ENCODE peak calls at places on chromosomes 5 and 9, in seven cellular contexts. F, X, V, A, N, E and Y are unnamed samples.

GRCh38 chr5:151773979-151774378 is 2.2 kb downstream of the G3BP1 start:
- DNase-seq in F (no peak), X (no peak), V (no peak), A (no peak), N (no peak), E (no peak), Y (no peak)

GRCh38 chr9:108994695-108995094 is 18.6 kb downstream of the CTNNAL1 start:
- DNase-seq in F (no peak), X (peak; percentile 45), V (peak; percentile 38), A (peak; percentile 58), N (peak; percentile 53), E (no peak), Y (no peak)

GRCh38 chr9:127283917-127284316 is 19.3 kb downstream of the GARNL3 start:
- DNase-seq in F (no peak), X (peak; percentile 48), V (no peak), A (peak; percentile 51), N (peak; percentile 59), E (no peak), Y (no peak)

GRCh38 chr5:65926276-65926761 is at the start of gene ERBIN:
- DNase-seq in F (peak; percentile 80), X (peak; percentile 83), V (peak; percentile 82), A (peak; percentile 82), N (peak; percentile 88), E (peak; percentile 74), Y (peak; percentile 89)

GRCh38 chr5:124538931-124539330 is 207.5 kb downstream of the ZNF608 start:
- DNase-seq in F (no peak), X (no peak), V (no peak), A (no peak), N (no peak), E (no peak), Y (no peak)

GRCh38 chr9:17082343-17082742 is 52.5 kb upstream of the CNTLN start:
- DNase-seq in F (no peak), X (no peak), V (no peak), A (peak; percentile 60), N (no peak), E (no peak), Y (no peak)

GRCh38 chr5:57825026-57825683 is 342.5 kb upstream of the ACTBL2 start:
- DNase-seq in F (no peak), X (no peak), V (no peak), A (peak; percentile 88), N (no peak), E (no peak), Y (no peak)

GRCh38 chr5:137995077-137995746 is 37.7 kb downstream of the FAM13B start:
- DNase-seq in F (no peak), X (no peak), V (no peak), A (peak; percentile 60), N (no peak), E (no peak), Y (no peak)

GRCh38 chr9:77933976-77934375 is 97.6 kb downstream of the GNAQ start:
- DNase-seq in F (no peak), X (no peak), V (no peak), A (no peak), N (no peak), E (no peak), Y (no peak)

GRCh38 chr9:19701274-19701673 is 87.6 kb downstream of the SLC24A2 start:
- DNase-seq in F (no peak), X (no peak), V (no peak), A (no peak), N (no peak), E (no peak), Y (no peak)

GRCh38 chr5:953535-954449 is 54.8 kb upstream of the NKD2 start:
- DNase-seq in F (no peak), X (no peak), V (no peak), A (no peak), N (no peak), E (no peak), Y (peak; percentile 31)

GRCh38 chr9:88781500-88782391 is 209.5 kb upstream of the S1PR3 start:
- DNase-seq in F (no peak), X (peak; percentile 56), V (peak; percentile 33), A (peak; percentile 74), N (no peak), E (no peak), Y (no peak)

GRCh38 chr5:170278611-170279500 is 18.7 kb downstream of the LCP2 start:
- DNase-seq in F (no peak), X (peak; percentile 29), V (peak; percentile 46), A (no peak), N (peak; percentile 62), E (peak; percentile 44), Y (peak; percentile 70)

GRCh38 chr9:78261403-78262001 is 25.6 kb downstream of the CEP78 start:
- DNase-seq in F (no peak), X (no peak), V (no peak), A (peak; percentile 55), N (no peak), E (no peak), Y (no peak)

GRCh38 chr5:178180141-178180863 is 6.9 kb downstream of the GMCL2 start:
- DNase-seq in F (no peak), X (no peak), V (no peak), A (no peak), N (no peak), E (no peak), Y (no peak)

GRCh38 chr9:120210301-120210700 is 369.7 kb downstream of the CDK5RAP2 start:
- DNase-seq in F (no peak), X (no peak), V (no peak), A (no peak), N (no peak), E (no peak), Y (no peak)

GRCh38 chr9:32500768-32501167 is 25.2 kb downstream of the RIGI start:
- DNase-seq in F (no peak), X (no peak), V (no peak), A (peak; percentile 46), N (no peak), E (no peak), Y (no peak)

GRCh38 chr9:82736126-82736525 is 326.8 kb downstream of the RASEF start:
- DNase-seq in F (no peak), X (no peak), V (no peak), A (no peak), N (no peak), E (no peak), Y (no peak)

GRCh38 chr5:15691536-15691935 is 191.6 kb downstream of the FBXL7 start:
- DNase-seq in F (no peak), X (no peak), V (no peak), A (peak; percentile 60), N (no peak), E (no peak), Y (no peak)

GRCh38 chr9:85200726-85201402 is 531.3 kb downstream of the NTRK2 start:
- DNase-seq in F (peak; percentile 80), X (no peak), V (no peak), A (no peak), N (no peak), E (peak; percentile 20), Y (peak; percentile 34)

GRCh38 chr5:80282054-80282453 is 26.2 kb upstream of the SERINC5 start:
- DNase-seq in F (no peak), X (peak; percentile 32), V (no peak), A (no peak), N (no peak), E (no peak), Y (no peak)

GRCh38 chr5:538801-539468 is 14.7 kb upstream of the SLC9A3 start:
- DNase-seq in F (no peak), X (no peak), V (peak; percentile 5), A (no peak), N (peak; percentile 35), E (no peak), Y (no peak)

GRCh38 chr5:175616083-175616482 is 41.8 kb upstream of the HRH2 start:
- DNase-seq in F (no peak), X (no peak), V (no peak), A (no peak), N (no peak), E (no peak), Y (no peak)

GRCh38 chr5:131769961-131770360 is 26.9 kb downstream of the FNIP1 start:
- DNase-seq in F (no peak), X (no peak), V (no peak), A (no peak), N (no peak), E (no peak), Y (no peak)
- H3K4me1 ChIP-seq in F (peaks cover 25% of the 10 kb centered on the region), X (peaks cover 9% of the 10 kb centered on the region), V (peaks cover 35% of the 10 kb centered on the region), A (peaks cover 3% of the 10 kb centered on the region), N (peaks cover 71% of the 10 kb centered on the region), E (no peaks in the 10 kb centered on the region), Y (no peaks in the 10 kb centered on the region)

GRCh38 chr5:140737486-140737885 is 37.2 kb downstream of the ZMAT2 start:
- DNase-seq in F (no peak), X (no peak), V (no peak), A (no peak), N (no peak), E (no peak), Y (no peak)

GRCh38 chr5:140734354-140734753 is 34.1 kb downstream of the ZMAT2 start:
- DNase-seq in F (no peak), X (no peak), V (no peak), A (no peak), N (no peak), E (no peak), Y (no peak)
- TF ChIP-seq CTCF in F (no peak), X (peak; percentile 24), V (peak; percentile 52), A (peak; percentile 13), N (peak; percentile 59), E (peak; percentile 38), Y (no peak)

GRCh38 chr5:157463081-157463480 is 3.1 kb downstream of the NIPAL4 start:
- DNase-seq in F (no peak), X (no peak), V (no peak), A (no peak), N (no peak), E (no peak), Y (no peak)

GRCh38 chr5:157460921-157461792 is 1.1 kb downstream of the NIPAL4 start:
- DNase-seq in F (no peak), X (no peak), V (no peak), A (no peak), N (no peak), E (no peak), Y (no peak)

GRCh38 chr5:157459715-157460599 is at the start of gene NIPAL4:
- DNase-seq in F (no peak), X (peak; percentile 13), V (no peak), A (no peak), N (no peak), E (no peak), Y (no peak)

GRCh38 chr5:157464518-157465171 is 4.6 kb downstream of the NIPAL4 start:
- DNase-seq in F (no peak), X (peak; percentile 50), V (no peak), A (peak; percentile 90), N (no peak), E (no peak), Y (no peak)

GRCh38 chr5:157463621-157464407 is 3.8 kb downstream of the NIPAL4 start:
- DNase-seq in F (no peak), X (peak; percentile 19), V (no peak), A (peak; percentile 57), N (no peak), E (no peak), Y (no peak)
- H3K4me1 ChIP-seq in F (peaks cover 5% of the 10 kb centered on the region), X (peaks cover 5% of the 10 kb centered on the region), V (peaks cover 7% of the 10 kb centered on the region), A (peaks cover 10% of the 10 kb centered on the region), N (peaks cover 10% of the 10 kb centered on the region), E (peaks cover 3% of the 10 kb centered on the region), Y (no peaks in the 10 kb centered on the region)

GRCh38 chr9:6049798-6050197 is 34.4 kb upstream of the RANBP6 start:
- DNase-seq in F (no peak), X (no peak), V (no peak), A (no peak), N (no peak), E (no peak), Y (no peak)
- TF ChIP-seq CTCF in F (no peak), X (no peak), V (no peak), A (peak; percentile 14), N (peak; percentile 23), E (no peak), Y (no peak)